ENCODE peak calls at places on chromosomes 1 and 21, in ten cellular contexts. L is HuH-7.5; I is NCI-H2107; H is putamen; T is BE2C; C is cardiac fibroblast; W is activated CD4-positive, alpha-beta memory T cell treated with anti-CD3 and anti-CD28 coated beads, Interleukin-2, amount 10 ng/mL, durations not matched to agents 7 days and 5 days; J is AG09319; N is left ventricle myocardium superior; K is NCI-H146. B is an unnamed sample.

GRCh38 chr1:5831600-5832335 is 160.5 kb downstream of the NPHP4 start:
- DNase-seq in C (no peak), J (no peak), H (no peak), T (no peak), N (no peak), L (no peak), W (no peak), K (no peak), I (no peak), B (no peak)

GRCh38 chr1:3670823-3671251 is 18.5 kb downstream of the TP73 start:
- DNase-seq in C (no peak), N (peak; percentile 29), T (peak; percentile 63), J (no peak), I (no peak), H (no peak), L (no peak), K (no peak), W (no peak), B (no peak)

GRCh38 chr1:61085191-61086086 is 3.1 kb downstream of the NFIA start:
- DNase-seq in T (no peak), K (no peak), L (no peak), J (no peak), C (no peak), H (no peak), W (no peak), N (no peak), I (no peak), B (no peak)

GRCh38 chr1:220884109-220884980 is 5.1 kb downstream of the HLX start:
- DNase-seq in W (no peak), K (no peak), L (no peak), T (no peak), H (no peak), C (no peak), I (no peak), N (peak; percentile 58), J (no peak), B (no peak)

GRCh38 chr21:28257276-28257675 is 735.4 kb downstream of the LTN1 start:
- DNase-seq in H (no peak), I (no peak), N (no peak), W (no peak), K (no peak), J (no peak), T (peak; percentile 14), L (no peak), C (peak; percentile 63), B (no peak)

GRCh38 chr1:109151146-109151545 is 37.2 kb downstream of the ELAPOR1 start:
- DNase-seq in I (no peak), C (peak; percentile 81), T (peak; percentile 34), L (no peak), W (no peak), N (peak; percentile 56), H (peak; percentile 85), J (no peak), K (peak; percentile 72), B (peak; percentile 51)

GRCh38 chr21:46083271-46084040 is 14.5 kb upstream of the COL6A2 start:
- DNase-seq in I (no peak), W (no peak), L (no peak), J (peak; percentile 77), C (no peak), K (no peak), H (no peak), N (no peak), T (no peak), B (peak; percentile 18)

GRCh38 chr21:45523411-45524101 is 18.7 kb downstream of the SLC19A1 start:
- DNase-seq in J (no peak), I (no peak), H (no peak), L (no peak), K (no peak), W (no peak), N (peak; percentile 27), T (peak; percentile 30), C (no peak), B (no peak)

GRCh38 chr1:228735871-228736586 is 750 bp downstream of the RHOU start:
- DNase-seq in C (peak; percentile 19), H (no peak), J (no peak), T (peak; percentile 39), N (peak; percentile 62), L (peak; percentile 54), I (peak; percentile 17), K (peak; percentile 17), W (peak; percentile 19), B (peak; percentile 48)

GRCh38 chr1:28302247-28302646 is 26.6 kb upstream of the MED18 start:
- DNase-seq in T (no peak), L (no peak), C (no peak), N (no peak), W (no peak), I (no peak), J (no peak), H (no peak), K (no peak), B (no peak)

GRCh38 chr1:203322480-203323179 is 17.3 kb downstream of the BTG2 start:
- DNase-seq in C (peak; percentile 40), J (no peak), I (peak; percentile 48), L (no peak), K (peak; percentile 52), N (no peak), T (no peak), W (no peak), H (no peak), B (no peak)

GRCh38 chr1:211734791-211735190 is 59.4 kb upstream of the NEK2 start:
- DNase-seq in K (peak; percentile 14), J (no peak), N (no peak), I (peak; percentile 87), T (peak; percentile 23), H (no peak), C (no peak), W (no peak), L (no peak), B (no peak)

GRCh38 chr1:86104606-86105532 is 51.7 kb downstream of the COL24A1 start:
- DNase-seq in H (no peak), I (no peak), K (no peak), L (no peak), T (no peak), J (no peak), W (no peak), N (no peak), C (no peak), B (no peak)

GRCh38 chr1:50973875-50974617 is 4.0 kb downstream of the CDKN2C start:
- DNase-seq in H (no peak), L (no peak), K (no peak), W (no peak), N (no peak), I (no peak), J (no peak), T (peak; percentile 25), C (no peak), B (no peak)

GRCh38 chr1:19445417-19446342 is 39.7 kb downstream of the CAPZB start:
- DNase-seq in I (no peak), W (no peak), J (no peak), N (peak; percentile 74), T (no peak), L (peak; percentile 63), H (no peak), C (no peak), K (peak; percentile 72), B (no peak)

GRCh38 chr1:157994081-157994581 is 686 bp downstream of the KIRREL1 start:
- DNase-seq in L (no peak), N (peak; percentile 45), C (no peak), J (no peak), W (no peak), H (no peak), I (no peak), T (no peak), K (no peak), B (peak; percentile 38)

GRCh38 chr1:230284891-230285290 is 141.2 kb downstream of the PGBD5 start:
- DNase-seq in C (no peak), J (no peak), T (no peak), K (no peak), W (no peak), N (no peak), I (no peak), L (no peak), H (no peak), B (no peak)

GRCh38 chr1:14928412-14928811 is 225.1 kb upstream of the TMEM51 start:
- DNase-seq in C (no peak), T (no peak), N (no peak), I (no peak), K (no peak), L (no peak), J (no peak), W (no peak), H (no peak), B (peak; percentile 60)

GRCh38 chr1:214404571-214405213 is 123.7 kb downstream of the SMYD2 start:
- DNase-seq in N (no peak), L (no peak), H (no peak), W (no peak), K (no peak), J (no peak), C (peak; percentile 75), T (no peak), I (no peak), B (no peak)

GRCh38 chr1:207389728-207390464 is 64.2 kb upstream of the CR2 start:
- DNase-seq in L (no peak), H (no peak), T (no peak), W (no peak), N (no peak), I (no peak), C (peak; percentile 83), K (no peak), J (no peak), B (no peak)

GRCh38 chr1:203038891-203039608 is 12.8 kb downstream of the PPFIA4 start:
- DNase-seq in I (peak; percentile 59), T (peak; percentile 85), W (peak; percentile 67), C (peak; percentile 72), H (peak; percentile 76), L (peak; percentile 81), K (peak; percentile 65), N (peak; percentile 85), J (peak; percentile 38), B (peak; percentile 90)

GRCh38 chr1:1623181-1623630 is 7.9 kb downstream of the MIB2 start:
- DNase-seq in N (peak; percentile 32), K (no peak), H (no peak), C (no peak), I (no peak), T (no peak), L (no peak), W (no peak), J (no peak), B (no peak)

GRCh38 chr1:45929257-45929687 is 125.9 kb downstream of the MAST2 start:
- DNase-seq in T (no peak), J (no peak), N (no peak), L (no peak), W (no peak), H (no peak), K (peak; percentile 83), C (peak; percentile 82), I (no peak), B (no peak)

GRCh38 chr1:23922321-23922943 is 9.3 kb upstream of the CNR2 start:
- DNase-seq in H (no peak), K (no peak), T (no peak), I (no peak), N (no peak), C (no peak), W (no peak), L (no peak), J (no peak), B (no peak)

GRCh38 chr1:93988634-93989350 is 79.6 kb upstream of the GCLM start:
- DNase-seq in T (no peak), J (peak; percentile 20), H (no peak), C (peak; percentile 96), K (no peak), L (no peak), N (no peak), W (no peak), I (no peak), B (no peak)

GRCh38 chr1:6358144-6358624 is 35.4 kb downstream of the ACOT7 start:
- DNase-seq in K (no peak), C (peak; percentile 22), N (no peak), H (no peak), W (peak; percentile 35), T (no peak), J (no peak), L (no peak), I (no peak), B (no peak)

GRCh38 chr1:110538921-110539320 is 19.9 kb upstream of the KCNA10 start:
- DNase-seq in N (no peak), C (no peak), K (no peak), T (no peak), J (no peak), I (no peak), H (no peak), L (no peak), W (no peak), B (no peak)

GRCh38 chr1:38000529-38001453 is 4.5 kb downstream of the FHL3 start:
- DNase-seq in H (no peak), K (no peak), C (peak; percentile 90), N (peak; percentile 61), J (peak; percentile 34), W (no peak), I (no peak), T (no peak), L (peak; percentile 35), B (no peak)